ENCODE peak calls at places on chromosomes 6 and 20, in four cellular contexts. N is T-helper 9 cell, B is NCI-H1092 treated with DMSO at 0.1 percent for 48 hours, C is AG10803. W is an unnamed sample.

GRCh38 chr6:34953084-34954025 is 64.3 kb downstream of the ANKS1A start:
- DNase-seq in N (no peak), B (peak; percentile 24), C (peak; percentile 56), W (peak; percentile 49)

GRCh38 chr6:83870649-83871048 is 11.2 kb downstream of the CYB5R4 start:
- DNase-seq in N (no peak), C (no peak), B (no peak), W (no peak)

GRCh38 chr6:154614101-154614500 is 103.6 kb upstream of the CNKSR3 start:
- DNase-seq in N (no peak), C (peak; percentile 51), B (no peak), W (peak; percentile 18)

GRCh38 chr20:59933849-59934585 is 580 bp upstream of the SYCP2 start:
- DNase-seq in C (peak; percentile 62), N (peak; percentile 78), B (peak; percentile 73), W (peak; percentile 94)

GRCh38 chr6:30743099-30744053 is 889 bp upstream of the FLOT1 start:
- DNase-seq in B (no peak), N (peak; percentile 12), C (no peak), W (peak; percentile 21)

GRCh38 chr6:44940367-44940766 is 387.8 kb upstream of the RUNX2 start:
- DNase-seq in B (no peak), C (no peak), N (no peak), W (no peak)

GRCh38 chr6:16694789-16695188 is 66.5 kb downstream of the ATXN1 start:
- DNase-seq in C (no peak), N (no peak), B (no peak), W (no peak)

GRCh38 chr6:88494401-88495140 is 328.4 kb upstream of the CNR1 start:
- DNase-seq in N (no peak), C (no peak), B (no peak), W (no peak)

GRCh38 chr20:23920408-23920780 is 40.8 kb upstream of the CST5 start:
- DNase-seq in N (no peak), B (no peak), C (peak; percentile 5), W (no peak)

GRCh38 chr6:125132058-125132457 is 21.5 kb upstream of the TPD52L1 start:
- DNase-seq in N (no peak), B (no peak), C (no peak), W (no peak)

GRCh38 chr6:21836292-21836691 is 242.7 kb downstream of the SOX4 start:
- DNase-seq in N (no peak), B (no peak), C (peak; percentile 43), W (no peak)

GRCh38 chr6:41462980-41463930 is 82.9 kb upstream of the FOXP4 start:
- DNase-seq in B (no peak), C (peak; percentile 60), N (no peak), W (peak; percentile 74)

GRCh38 chr6:5506149-5506548 is 244.8 kb downstream of the FARS2 start:
- DNase-seq in C (no peak), N (no peak), B (no peak), W (no peak)

GRCh38 chr20:835220-836045 is 1.9 kb downstream of the FAM110A start:
- DNase-seq in C (no peak), B (no peak), N (no peak), W (no peak)

GRCh38 chr20:40692240-40693011 is 3.4 kb upstream of the MAFB start:
- DNase-seq in C (no peak), N (no peak), B (no peak), W (no peak)